ENCODE peak calls at places on chromosomes 7 and 10, in nine cellular contexts. H is tibial artery; M is LoVo; K is DMS79 treated with DMSO at 0.1 percent for 48 hours; E is stimulated activated CD8-positive, alpha-beta memory T cell treated with anti-CD3 and anti-CD28 coated beads, Interleukin-12 subunit alpha, Interleukin-12 subunit beta, amount 100 ng/mL, for 1 hour; W is KBM-7; X is NCI-H1694 treated with DMSO at 0.1 percent for 48 hours; U is central memory CD8-positive, alpha-beta T cell; Z is Caki2. B is an unnamed sample.

GRCh38 chr10:124120410-124121061 is 27.1 kb upstream of the CHST15 start:
- DNase-seq in H (no peak), M (no peak), K (no peak), E (no peak), W (no peak), X (no peak), U (no peak), Z (no peak), B (no peak)

GRCh38 chr7:97390052-97390451 is 272.6 kb downstream of the SDHAF3 start:
- DNase-seq in H (no peak), M (no peak), K (no peak), E (no peak), W (no peak), X (no peak), U (no peak), Z (no peak), B (no peak)

GRCh38 chr10:104328636-104328915 is 9.7 kb downstream of the ITPRIP start:
- DNase-seq in H (no peak), M (no peak), K (no peak), E (no peak), W (no peak), X (no peak), U (no peak), Z (no peak), B (no peak)

GRCh38 chr10:5776881-5777197 is 36.4 kb downstream of the GDI2 start:
- DNase-seq in H (no peak), M (no peak), K (no peak), E (no peak), W (no peak), X (no peak), U (no peak), Z (no peak), B (no peak)

GRCh38 chr7:136859798-136860197 is 8.7 kb upstream of the CHRM2 start:
- DNase-seq in H (no peak), M (no peak), K (no peak), E (no peak), W (peak), X (no peak), U (no peak), Z (no peak), B (no peak)

GRCh38 chr7:28984219-28984618 is 26.1 kb upstream of the TRIL start:
- DNase-seq in H (no peak), M (no peak), K (peak), E (no peak), W (no peak), X (no peak), U (no peak), Z (no peak), B (no peak)

GRCh38 chr7:27339478-27339877 is 96.9 kb downstream of the EVX1 start:
- DNase-seq in H (no peak), M (no peak), K (no peak), E (no peak), W (peak), X (no peak), U (no peak), Z (no peak), B (no peak)

GRCh38 chr10:130954326-130954905 is 357.1 kb downstream of the TCERG1L start:
- DNase-seq in H (no peak), M (no peak), K (no peak), E (no peak), W (no peak), X (no peak), U (no peak), Z (no peak), B (no peak)

GRCh38 chr10:80497187-80498038 is 40.3 kb upstream of the SH2D4B start:
- DNase-seq in H (peak), M (no peak), K (no peak), E (no peak), W (no peak), X (no peak), U (no peak), Z (no peak), B (no peak)

GRCh38 chr7:138606251-138606650 is 94.9 kb downstream of the SVOPL start:
- DNase-seq in H (no peak), M (no peak), K (no peak), E (no peak), W (peak), X (no peak), U (no peak), Z (no peak), B (no peak)

GRCh38 chr7:132092106-132092505 is 484.2 kb downstream of the PLXNA4 start:
- DNase-seq in H (no peak), M (no peak), K (peak), E (no peak), W (no peak), X (no peak), U (no peak), Z (no peak), B (no peak)

GRCh38 chr7:29883462-29884398 is 77.4 kb downstream of the WIPF3 start:
- DNase-seq in H (no peak), M (no peak), K (no peak), E (no peak), W (no peak), X (no peak), U (no peak), Z (no peak), B (no peak)

GRCh38 chr7:150811-151221 is 41.6 kb upstream of the FAM20C start:
- DNase-seq in H (peak), M (no peak), K (no peak), E (no peak), W (no peak), X (no peak), U (no peak), Z (peak), B (no peak)

GRCh38 chr10:35364808-35365207 is 28.5 kb downstream of the CCNY start:
- DNase-seq in H (no peak), M (peak), K (no peak), E (no peak), W (no peak), X (no peak), U (no peak), Z (no peak), B (no peak)

GRCh38 chr7:23254051-23254681 is 7.6 kb downstream of the GPNMB start:
- DNase-seq in H (no peak), M (peak), K (no peak), E (no peak), W (no peak), X (no peak), U (no peak), Z (no peak), B (no peak)

GRCh38 chr10:5760462-5760861 is 52.8 kb downstream of the GDI2 start:
- DNase-seq in H (no peak), M (no peak), K (no peak), E (no peak), W (no peak), X (no peak), U (no peak), Z (no peak), B (no peak)

GRCh38 chr7:28958235-28958945 is at the start of gene TRIL:
- DNase-seq in H (peak), M (no peak), K (peak), E (no peak), W (no peak), X (no peak), U (no peak), Z (no peak), B (no peak)

GRCh38 chr10:116692225-116692624 is 50.1 kb downstream of the HSPA12A start:
- DNase-seq in H (no peak), M (no peak), K (no peak), E (no peak), W (no peak), X (no peak), U (no peak), Z (no peak), B (no peak)

GRCh38 chr7:129529643-129530042 is 27.3 kb downstream of the SMKR1 start:
- DNase-seq in H (no peak), M (no peak), K (no peak), E (no peak), W (no peak), X (no peak), U (no peak), Z (no peak), B (no peak)

GRCh38 chr10:80444124-80444523 is 10.0 kb upstream of the TSPAN14 start:
- DNase-seq in H (peak), M (no peak), K (no peak), E (no peak), W (no peak), X (no peak), U (no peak), Z (no peak), B (no peak)

GRCh38 chr10:5882961-5883360 is 6.7 kb downstream of the ANKRD16 start:
- DNase-seq in H (no peak), M (no peak), K (no peak), E (no peak), W (no peak), X (no peak), U (no peak), Z (no peak), B (no peak)

GRCh38 chr7:12770227-12770975 is 83.0 kb downstream of the ARL4A start:
- DNase-seq in H (no peak), M (peak), K (no peak), E (no peak), W (no peak), X (no peak), U (no peak), Z (no peak), B (no peak)

GRCh38 chr7:138328215-138328614 is 131.8 kb upstream of the TRIM24 start:
- DNase-seq in H (no peak), M (no peak), K (no peak), E (no peak), W (no peak), X (no peak), U (no peak), Z (no peak), B (no peak)

GRCh38 chr7:92698237-92698841 is 108.1 kb upstream of the FAM133B start:
- DNase-seq in H (no peak), M (peak), K (no peak), E (no peak), W (no peak), X (no peak), U (no peak), Z (peak), B (no peak)

GRCh38 chr7:100386940-100387339 is 13.7 kb downstream of the PILRA start:
- DNase-seq in H (no peak), M (no peak), K (no peak), E (no peak), W (no peak), X (no peak), U (no peak), Z (no peak), B (no peak)

GRCh38 chr10:9951481-9952257 is 1066.0 kb upstream of the CELF2 start:
- DNase-seq in H (no peak), M (no peak), K (no peak), E (no peak), W (peak), X (no peak), U (no peak), Z (no peak), B (no peak)

GRCh38 chr7:507623-508305 is 11.9 kb downstream of the PDGFA start:
- DNase-seq in H (peak), M (no peak), K (no peak), E (no peak), W (no peak), X (no peak), U (no peak), Z (no peak), B (no peak)

B was measured in thoracic aorta.